ENCODE peak calls at places on chromosomes 6 and 20, in eight cellular contexts. K is uterus, N is IMR-90, O is fibroblast of lung, P is pancreas, A is lower lobe of right lung, G is bronchial epithelial cell, E is thoracic aorta. D is an unnamed sample.

GRCh38 chr6:78910611-78911134 is 43.3 kb downstream of the IRAK1BP1 start:
- DNase-seq in K (no peak), N (no peak), O (peak; percentile 25), P (no peak), A (peak; percentile 50), G (peak; percentile 21), E (no peak), D (no peak)

GRCh38 chr6:166575190-166575589 is 11.3 kb downstream of the RAMACL start:
- DNase-seq in K (peak; percentile 88), N (no peak), O (peak; percentile 38), P (no peak), A (no peak), G (no peak), E (no peak), D (no peak)

GRCh38 chr20:11754451-11754850 is 163.2 kb upstream of the BTBD3 start:
- DNase-seq in K (no peak), N (no peak), O (no peak), P (no peak), A (no peak), G (no peak), E (no peak), D (no peak)

GRCh38 chr6:101534386-101534785 is 140.9 kb downstream of the GRIK2 start:
- DNase-seq in K (no peak), N (peak; percentile 48), O (peak; percentile 84), P (no peak), A (no peak), G (no peak), E (no peak), D (no peak)

GRCh38 chr6:3337521-3338350 is 79.0 kb downstream of the PSMG4 start:
- DNase-seq in K (no peak), N (peak; percentile 56), O (peak; percentile 60), P (no peak), A (no peak), G (peak; percentile 38), E (no peak), D (no peak)

GRCh38 chr6:66849843-66850242 is 1142.8 kb upstream of the EYS start:
- DNase-seq in K (no peak), N (no peak), O (no peak), P (no peak), A (no peak), G (no peak), E (no peak), D (no peak)

GRCh38 chr6:138795809-138796469 is at the start of gene ECT2L:
- DNase-seq in K (peak; percentile 57), N (no peak), O (peak; percentile 69), P (peak; percentile 29), A (peak; percentile 74), G (peak; percentile 49), E (no peak), D (no peak)

GRCh38 chr6:99458319-99458718 is 33.2 kb upstream of the PNISR start:
- DNase-seq in K (no peak), N (peak; percentile 44), O (peak; percentile 20), P (no peak), A (no peak), G (peak; percentile 42), E (no peak), D (no peak)

GRCh38 chr6:122116105-122116504 is 283.3 kb upstream of the HSF2 start:
- DNase-seq in K (no peak), N (no peak), O (no peak), P (no peak), A (no peak), G (no peak), E (no peak), D (no peak)

GRCh38 chr6:84026721-84027164 is 6.8 kb upstream of the MRAP2 start:
- DNase-seq in K (no peak), N (no peak), O (no peak), P (no peak), A (no peak), G (peak; percentile 8), E (no peak), D (no peak)

GRCh38 chr20:62943396-62943795 is 5.4 kb downstream of the GID8 start:
- DNase-seq in K (no peak), N (no peak), O (no peak), P (no peak), A (peak; percentile 34), G (no peak), E (no peak), D (no peak)

GRCh38 chr6:55617272-55617671 is 38.3 kb upstream of the HMGCLL1 start:
- DNase-seq in K (no peak), N (peak; percentile 56), O (peak; percentile 25), P (peak; percentile 21), A (no peak), G (peak; percentile 45), E (no peak), D (no peak)

GRCh38 chr20:13105071-13105470 is 96.3 kb downstream of the SPTLC3 start:
- DNase-seq in K (no peak), N (no peak), O (no peak), P (no peak), A (no peak), G (no peak), E (no peak), D (no peak)

GRCh38 chr20:13101701-13102100 is 92.9 kb downstream of the SPTLC3 start:
- DNase-seq in K (no peak), N (peak; percentile 43), O (peak; percentile 65), P (no peak), A (no peak), G (peak; percentile 11), E (no peak), D (no peak)

GRCh38 chr20:13102689-13103088 is 93.9 kb downstream of the SPTLC3 start:
- DNase-seq in K (no peak), N (no peak), O (no peak), P (no peak), A (no peak), G (no peak), E (no peak), D (no peak)

GRCh38 chr20:13102237-13102636 is 93.5 kb downstream of the SPTLC3 start:
- DNase-seq in K (no peak), N (peak; percentile 1), O (peak; percentile 48), P (no peak), A (no peak), G (no peak), E (no peak), D (no peak)

DNA sequence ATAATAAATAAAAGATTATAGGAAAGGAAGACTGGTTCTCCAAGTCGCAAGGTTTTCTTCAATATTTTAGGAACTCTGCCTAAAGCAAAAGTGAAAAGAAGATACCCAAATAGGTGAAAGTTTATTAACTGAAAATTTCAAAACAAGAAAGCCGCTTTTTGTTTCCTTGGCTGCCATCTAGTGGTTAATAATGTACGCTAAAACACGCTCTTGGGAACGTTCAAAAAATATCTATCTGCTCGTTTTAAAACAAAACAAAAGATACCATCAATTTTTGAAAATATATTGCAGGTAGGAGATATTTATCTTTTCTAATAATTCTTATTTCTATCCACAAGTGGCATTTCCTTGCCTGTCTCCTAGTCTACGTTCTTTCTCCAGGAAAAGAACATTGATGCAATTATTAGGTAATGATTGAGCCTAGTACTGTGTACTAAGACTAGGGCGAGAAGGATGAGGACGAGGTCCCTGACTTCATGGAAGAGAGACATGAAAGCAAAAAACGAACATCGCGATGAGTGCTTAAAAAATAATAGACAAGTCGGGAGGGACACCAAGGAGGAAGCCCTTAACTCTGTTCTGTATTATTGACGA is 97.2 kb downstream of the SPTLC3 start:
- DNase-seq in K (no peak), N (peak; percentile 38), O (peak; percentile 6), P (no peak), A (no peak), G (peak; percentile 40), E (no peak), D (no peak)
- TF ChIP-seq CTCF in K (peak; percentile 61), N (peak; percentile 84), O (peak; percentile 64), P (peak; percentile 38), A (peak; percentile 73), G (peak; percentile 39), E (peak; percentile 63), D (peak; percentile 81)

GRCh38 chr6:126258150-126258549 is 81.8 kb upstream of the CENPW start:
- DNase-seq in K (no peak), N (no peak), O (no peak), P (no peak), A (no peak), G (no peak), E (no peak), D (no peak)

GRCh38 chr6:126253421-126253820 is 86.5 kb upstream of the CENPW start:
- DNase-seq in K (no peak), N (no peak), O (no peak), P (no peak), A (no peak), G (no peak), E (no peak), D (no peak)

DNA sequence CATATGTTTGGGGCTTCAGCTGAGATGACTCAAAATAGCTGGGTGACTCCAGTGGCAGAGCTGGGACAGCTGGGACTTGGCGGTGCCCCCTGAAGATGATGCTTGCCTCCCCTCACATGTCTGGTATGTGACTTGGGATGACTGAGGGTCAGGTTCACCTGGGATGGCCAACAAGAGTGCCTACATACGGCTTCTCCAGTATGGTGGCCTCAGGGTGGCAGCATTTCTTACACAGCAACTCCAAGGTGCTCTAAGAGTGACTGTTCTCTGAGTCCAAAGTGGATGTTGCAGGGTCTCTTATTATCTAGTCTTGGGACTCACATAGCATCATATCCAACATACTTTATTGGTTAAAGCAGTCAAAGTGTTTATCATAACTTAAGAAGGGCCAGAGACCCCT is 87.8 kb upstream of the CENPW start:
- DNase-seq in K (no peak), N (no peak), O (no peak), P (no peak), A (no peak), G (no peak), E (no peak), D (no peak)
- TF ChIP-seq CTCF in K (no peak), N (no peak), O (no peak), P (no peak), A (no peak), G (no peak), E (no peak), D (no peak)

GRCh38 chr6:144477841-144478240 is 192.7 kb downstream of the UTRN start:
- DNase-seq in K (no peak), N (no peak), O (no peak), P (no peak), A (no peak), G (no peak), E (no peak), D (no peak)

GRCh38 chr6:144480518-144480917 is 195.4 kb downstream of the UTRN start:
- DNase-seq in K (no peak), N (peak; percentile 26), O (no peak), P (no peak), A (no peak), G (no peak), E (no peak), D (no peak)

GRCh38 chr6:144477396-144477795 is 192.3 kb downstream of the UTRN start:
- DNase-seq in K (no peak), N (peak; percentile 18), O (peak; percentile 36), P (no peak), A (no peak), G (no peak), E (no peak), D (no peak)

GRCh38 chr6:144479991-144480390 is 194.9 kb downstream of the UTRN start:
- DNase-seq in K (no peak), N (no peak), O (no peak), P (no peak), A (no peak), G (no peak), E (no peak), D (no peak)

GRCh38 chr6:144478487-144478886 is 193.4 kb downstream of the UTRN start:
- DNase-seq in K (no peak), N (no peak), O (no peak), P (no peak), A (no peak), G (no peak), E (peak; percentile 2), D (no peak)
- TF ChIP-seq CTCF in K (no peak), N (no peak), O (no peak), P (no peak), A (no peak), G (no peak), E (no peak), D (no peak)

GRCh38 chr6:22471369-22471690 is 98.0 kb upstream of the HDGFL1 start:
- DNase-seq in K (no peak), N (no peak), O (no peak), P (no peak), A (no peak), G (no peak), E (no peak), D (no peak)
- TF ChIP-seq CTCF in K (no peak), N (no peak), O (no peak), P (no peak), A (no peak), G (no peak), E (no peak), D (no peak)

D was measured in activated B cell treated with CpG ODN at 0.5 μM for 24 hours.